ENCODE peak calls at places on chromosomes 3 and 15, in four cellular contexts. I is esophagus muscularis mucosa, B is cardiac muscle cell, D is astrocyte. X is an unnamed sample. For H3K9me3, the result is how much of the 10 kb centered on the place peaks cover.

GRCh38 chr3:47108546-47108945 is 55.4 kb downstream of the SETD2 start:
- DNase-seq in I (no peak), D (peak), B (no peak), X (no peak)

GRCh38 chr3:11565072-11565471 is 78.6 kb downstream of the VGLL4 start:
- DNase-seq in D (no peak), I (no peak), B (no peak), X (no peak)

GRCh38 chr3:13277130-13277783 is 142.9 kb downstream of the NUP210 start:
- DNase-seq in B (no peak), D (no peak), I (no peak), X (no peak)

GRCh38 chr3:23219552-23219951 is 16.4 kb downstream of the UBE2E2 start:
- DNase-seq in D (no peak), I (no peak), B (no peak), X (no peak)

GRCh38 chr15:41494190-41494921 is 682 bp downstream of the ITPKA start:
- DNase-seq in I (no peak), B (peak), D (no peak), X (peak)

GRCh38 chr3:186536883-186537553 is 7.2 kb downstream of the CRYGS start:
- DNase-seq in D (peak), B (no peak), I (no peak), X (no peak)

GRCh38 chr3:115423170-115423569 is 200.1 kb upstream of the GAP43 start:
- DNase-seq in I (no peak), B (no peak), D (no peak), X (no peak)

GRCh38 chr3:15409774-15410173 is 17.6 kb downstream of the METTL6 start:
- DNase-seq in B (no peak), I (no peak), D (no peak), X (no peak)

GRCh38 chr3:193078996-193079731 is 161.5 kb upstream of the MB21D2 start:
- DNase-seq in B (no peak), D (no peak), I (no peak), X (no peak)

GRCh38 chr3:10373686-10374261 is 52.9 kb upstream of the SEC13 start:
- DNase-seq in D (peak), B (no peak), I (no peak), X (no peak)

GRCh38 chr3:43013256-43013655 is 34.1 kb downstream of the GASK1A start:
- DNase-seq in I (no peak), B (no peak), D (no peak), X (no peak)

GRCh38 chr3:43014990-43015389 is 35.9 kb downstream of the GASK1A start:
- DNase-seq in B (no peak), D (no peak), I (no peak), X (no peak)

GRCh38 chr3:43012189-43012588 is 33.1 kb downstream of the GASK1A start:
- DNase-seq in D (no peak), I (no peak), B (no peak), X (no peak)

GRCh38 chr3:43014216-43014615 is 35.1 kb downstream of the GASK1A start:
- DNase-seq in D (no peak), I (no peak), B (no peak), X (no peak)

GRCh38 chr3:43013743-43014155 is 34.6 kb downstream of the GASK1A start:
- DNase-seq in I (no peak), B (no peak), D (no peak), X (no peak)
- H3K9me3 ChIP-seq in I (under half), B (under half), D (under half), X (under half)

GRCh38 chr15:20344601-20345400 is 196.8 kb downstream of the GOLGA6L6 start:
- DNase-seq in I (peak), D (no peak), B (no peak), X (no peak)
- H3K9me3 ChIP-seq in I (under half), D (half or more), B (under half), X (under half)

GRCh38 chr15:84620626-84621025 is 19.8 kb downstream of the ZSCAN2 start:
- DNase-seq in I (no peak), D (no peak), B (no peak), X (no peak)

GRCh38 chr15:84616235-84616634 is 15.4 kb downstream of the ZSCAN2 start:
- DNase-seq in I (no peak), D (no peak), B (no peak), X (no peak)

GRCh38 chr15:84625125-84625524 is 24.3 kb downstream of the ZSCAN2 start:
- DNase-seq in I (no peak), B (no peak), D (no peak), X (no peak)

GRCh38 chr15:84624359-84624758 is 23.6 kb downstream of the ZSCAN2 start:
- DNase-seq in B (no peak), D (no peak), I (no peak), X (no peak)

GRCh38 chr15:84621358-84621979 is 20.7 kb downstream of the ZSCAN2 start:
- DNase-seq in I (no peak), D (no peak), B (no peak), X (no peak)
- H3K9me3 ChIP-seq in I (under half), D (under half), B (under half), X (under half)

GRCh38 chr3:60775956-60776355 is 475.3 kb downstream of the FHIT start:
- DNase-seq in B (no peak), I (no peak), D (no peak), X (no peak)
- H3K9me3 ChIP-seq in B (under half), I (under half), D (under half), X (under half)

GRCh38 chr3:16910207-16910606 is 25.5 kb downstream of the PLCL2 start:
- DNase-seq in I (no peak), D (no peak), B (no peak), X (no peak)
- H3K9me3 ChIP-seq in I (under half), D (under half), B (under half), X (under half)

GRCh38 chr3:195612075-195612800 is 28.5 kb upstream of the APOD start:
- DNase-seq in I (no peak), B (no peak), D (no peak), X (no peak)

GRCh38 chr3:195613468-195614069 is 29.8 kb upstream of the APOD start:
- DNase-seq in B (no peak), I (no peak), D (no peak), X (no peak)

DNA sequence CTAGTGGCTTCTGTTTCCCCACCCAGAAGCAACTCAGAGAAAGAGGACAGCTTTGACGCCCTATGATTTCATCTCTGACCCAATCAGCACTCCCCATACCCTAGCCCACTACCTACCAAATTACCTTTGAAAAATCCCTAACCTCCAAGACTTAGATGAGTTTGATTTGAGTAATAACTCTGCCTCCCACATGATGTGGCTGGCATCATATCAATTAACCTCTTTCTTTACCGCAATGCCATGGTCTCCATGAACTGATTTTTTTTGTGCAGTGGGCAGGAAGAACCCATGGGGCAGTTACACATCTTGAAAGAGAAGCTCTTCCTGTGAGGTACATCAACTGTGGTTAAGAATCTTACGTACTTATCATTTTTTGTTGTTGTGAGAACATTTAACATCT is 25.5 kb upstream of the APOD start:
- DNase-seq in I (no peak), D (no peak), B (no peak), X (peak)
- H3K9me3 ChIP-seq in I (under half), D (under half), B (under half), X (under half)

GRCh38 chr3:34419801-34420200 is 621.4 kb downstream of the PDCD6IP start:
- DNase-seq in B (peak), I (no peak), D (no peak), X (no peak)

DNA sequence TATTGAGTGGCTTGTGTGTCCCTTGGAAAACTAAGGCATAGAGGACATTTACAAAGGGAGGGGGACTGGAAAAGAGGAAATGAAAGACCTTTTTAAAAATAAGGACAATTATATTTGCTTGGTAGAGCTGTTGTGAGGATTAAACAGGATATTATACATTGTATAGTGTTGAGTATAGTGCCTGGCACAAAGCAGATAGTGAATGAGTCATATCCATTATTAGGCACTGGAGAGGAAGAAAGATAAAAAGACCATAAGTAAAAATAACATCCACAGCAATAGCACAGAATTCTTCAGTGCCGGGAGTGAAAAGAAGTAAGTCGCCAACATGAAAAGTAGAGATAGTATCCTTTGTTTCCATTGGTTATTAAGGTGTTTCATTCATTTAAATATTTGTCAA is 623.3 kb downstream of the PDCD6IP start:
- DNase-seq in B (no peak), D (no peak), I (no peak), X (no peak)
- H3K9me3 ChIP-seq in B (under half), D (under half), I (under half), X (under half)

X was measured in T-helper 17 cell.